ENCODE peak calls at places on chromosomes 6 and 20, in seven cellular contexts. S is fibroblast of the conjunctiva, X is NCI-H524, R is GM18507, J is HFFc6, U is Peyer's patch, V is NCI-H510A. Y is an unnamed sample.

GRCh38 chr6:11653028-11653583 is 115.6 kb downstream of the TMEM170B start:
- DNase-seq in J (peak), S (peak), X (no peak), R (no peak), V (no peak), U (no peak), Y (peak)

GRCh38 chr20:41094656-41095055 is 42.7 kb upstream of the PLCG1 start:
- DNase-seq in X (no peak), V (no peak), J (no peak), R (no peak), U (no peak), S (no peak), Y (no peak)

GRCh38 chr6:14743465-14744211 is 502.2 kb upstream of the JARID2 start:
- DNase-seq in U (no peak), J (peak), V (no peak), X (no peak), R (no peak), S (peak), Y (peak)

GRCh38 chr6:151616091-151616513 is 122.3 kb downstream of the CCDC170 start:
- DNase-seq in J (no peak), R (no peak), U (no peak), S (no peak), X (no peak), V (no peak), Y (no peak)

GRCh38 chr20:40293740-40294139 is 395.3 kb downstream of the MAFB start:
- DNase-seq in V (no peak), U (no peak), J (no peak), R (no peak), X (no peak), S (no peak), Y (no peak)

GRCh38 chr6:159074120-159074684 is 29.4 kb upstream of the TAGAP start:
- DNase-seq in S (peak), X (peak), J (peak), U (no peak), R (no peak), V (no peak), Y (peak)

GRCh38 chr6:36290668-36291620 is 21.1 kb downstream of the PNPLA1 start:
- DNase-seq in S (peak), J (peak), U (no peak), X (no peak), V (no peak), R (no peak), Y (peak)

GRCh38 chr6:33786736-33787135 is 2.2 kb downstream of the LEMD2 start:
- DNase-seq in V (no peak), X (no peak), S (no peak), U (no peak), R (no peak), J (no peak), Y (no peak)

GRCh38 chr6:44005507-44005903 is 121.7 kb downstream of the MRPL14 start:
- DNase-seq in V (no peak), S (no peak), U (no peak), X (no peak), J (no peak), R (no peak), Y (no peak)

GRCh38 chr20:38435555-38435939 is 419 bp upstream of the SNHG17 start:
- DNase-seq in U (no peak), S (no peak), X (no peak), V (no peak), R (no peak), J (peak), Y (peak)

GRCh38 chr6:13560651-13561044 is 13.8 kb upstream of the SIRT5 start:
- DNase-seq in S (no peak), J (no peak), U (no peak), R (no peak), V (no peak), X (no peak), Y (no peak)